ENCODE peak calls at places on chromosomes 4 and X, in seven cellular contexts. U, M, W, K, Q, D and P are unnamed samples.

GRCh38 chr4:142044271-142044670 is 407.9 kb downstream of the IL15 start:
- DNase-seq in U (no peak), M (peak; percentile 19), W (peak; percentile 77), K (no peak), Q (no peak), D (no peak), P (no peak)

GRCh38 chrX:13254076-13254785 is 65.6 kb downstream of the ATXN3L start:
- DNase-seq in U (no peak), M (no peak), W (peak; percentile 68), K (no peak), Q (peak; percentile 88), D (peak; percentile 79), P (no peak)

GRCh38 chrX:54248309-54248708 is 65.3 kb upstream of the FAM120C start:
- DNase-seq in U (no peak), M (no peak), W (peak; percentile 19), K (no peak), Q (peak; percentile 14), D (no peak), P (no peak)

GRCh38 chrX:72131317-72132294 is at the start of gene RTL5:
- DNase-seq in U (peak; percentile 92), M (no peak), W (peak; percentile 94), K (peak; percentile 91), Q (peak; percentile 75), D (no peak), P (peak; percentile 92)

GRCh38 chr4:5969336-5969735 is 48.9 kb downstream of the C4orf50 start:
- DNase-seq in U (no peak), M (no peak), W (no peak), K (no peak), Q (no peak), D (no peak), P (no peak)

GRCh38 chr4:124708517-124709300 is 3.8 kb downstream of the ANKRD50 start:
- DNase-seq in U (no peak), M (no peak), W (peak; percentile 15), K (no peak), Q (peak; percentile 65), D (no peak), P (no peak)

GRCh38 chr4:53281438-53281837 is 84.4 kb downstream of the SCFD2 start:
- DNase-seq in U (no peak), M (no peak), W (peak; percentile 52), K (no peak), Q (no peak), D (no peak), P (no peak)

GRCh38 chr4:153789741-153790651 is 1.1 kb upstream of the SFRP2 start:
- DNase-seq in U (no peak), M (no peak), W (peak; percentile 86), K (peak; percentile 23), Q (no peak), D (no peak), P (no peak)

GRCh38 chr4:168562021-168562691 is 65.3 kb downstream of the PALLD start:
- DNase-seq in U (no peak), M (no peak), W (peak; percentile 55), K (no peak), Q (no peak), D (no peak), P (no peak)

GRCh38 chr4:123415977-123416376 is 19.4 kb downstream of the SPRY1 start:
- DNase-seq in U (no peak), M (no peak), W (peak; percentile 36), K (no peak), Q (peak; percentile 94), D (no peak), P (peak; percentile 52)

GRCh38 chrX:27336466-27337091 is 126.6 kb downstream of the PPP4R3C start:
- DNase-seq in U (no peak), M (peak; percentile 0), W (peak; percentile 1), K (no peak), Q (peak; percentile 41), D (peak; percentile 53), P (peak; percentile 21)

GRCh38 chrX:72307646-72308051 is 1.9 kb upstream of the CITED1 start:
- DNase-seq in U (no peak), M (no peak), W (no peak), K (no peak), Q (no peak), D (no peak), P (no peak)

DNA sequence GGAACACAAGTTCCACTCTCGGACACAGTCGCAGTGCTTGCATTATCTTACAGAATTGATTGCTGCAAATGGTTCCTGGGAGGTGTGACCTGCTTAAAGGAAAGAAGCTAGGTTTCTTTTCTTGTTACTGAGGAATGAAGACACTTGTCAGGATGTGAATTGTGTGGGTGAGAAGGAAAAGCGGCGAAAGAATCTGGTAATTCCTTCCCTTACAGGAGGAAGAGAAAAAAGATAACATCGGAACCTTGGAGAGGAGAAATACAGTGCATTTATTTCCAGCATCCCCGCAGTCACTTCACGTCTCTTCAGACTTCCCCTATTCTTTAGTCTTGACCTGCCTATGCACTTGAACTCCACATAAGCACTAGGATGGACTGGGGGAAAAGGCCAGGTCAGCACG is 389 bp upstream of the CCSER1 start:
- DNase-seq in U (no peak), M (no peak), W (no peak), K (no peak), Q (no peak), D (no peak), P (no peak)
- H3K4me3 ChIP-seq in U (peak overlapping the region; percentile 84), M (no peak overlapping the region), W (no peak overlapping the region), K (peak overlapping the region; percentile 59), Q (no peak overlapping the region), D (peak overlapping the region; percentile 82), P (peak overlapping the region; percentile 73)

DNA sequence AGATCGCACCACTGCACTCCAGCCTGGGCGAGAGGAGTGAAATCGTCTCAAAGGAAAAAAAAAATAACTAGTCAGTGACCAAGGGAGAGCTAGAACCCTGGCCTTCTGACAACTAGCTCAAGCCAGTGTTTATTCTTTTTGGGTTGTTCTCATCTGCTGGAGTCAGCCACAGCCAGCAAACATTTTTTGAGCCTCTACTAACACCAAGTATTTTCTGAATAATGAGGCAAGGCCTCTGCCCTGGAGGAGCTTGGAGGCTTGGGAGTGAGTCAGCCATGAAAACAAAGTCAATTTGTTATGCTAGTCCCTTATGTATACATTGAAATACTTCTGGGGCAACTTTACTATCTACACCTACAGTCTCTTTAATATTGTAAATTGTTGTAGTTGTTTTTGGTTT is 46.5 kb downstream of the TMA16 start:
- DNase-seq in U (no peak), M (peak; percentile 20), W (peak; percentile 90), K (peak; percentile 22), Q (no peak), D (no peak), P (no peak)
- H3K4me3 ChIP-seq in U (no peak overlapping the region), M (no peak overlapping the region), W (no peak overlapping the region), K (no peak overlapping the region), Q (no peak overlapping the region), D (no peak overlapping the region), P (no peak overlapping the region)

DNA sequence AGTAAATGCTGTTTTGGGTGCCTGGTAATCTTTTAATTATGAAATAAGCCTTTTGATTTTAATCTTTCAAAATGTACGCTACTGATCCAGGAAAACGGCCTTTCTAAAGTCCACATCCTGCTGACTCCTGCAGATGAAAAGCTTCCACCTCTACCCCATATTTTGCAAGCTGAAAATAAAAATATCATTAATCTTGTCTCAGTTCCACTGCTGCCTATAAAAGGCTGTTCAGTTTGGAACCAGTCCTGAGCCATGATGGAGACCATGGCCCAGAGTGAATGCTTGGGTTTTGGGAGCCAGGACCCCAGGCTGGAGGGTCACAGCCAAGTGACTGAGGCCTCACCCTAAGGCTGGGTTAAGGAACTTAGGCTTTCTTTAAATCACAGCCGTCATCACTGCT is 110.8 kb downstream of the AFF1 start:
- DNase-seq in U (no peak), M (no peak), W (no peak), K (no peak), Q (no peak), D (no peak), P (no peak)
- H3K4me3 ChIP-seq in U (peak overlapping the region; percentile 0), M (no peak overlapping the region), W (no peak overlapping the region), K (peak overlapping the region; percentile 20), Q (no peak overlapping the region), D (no peak overlapping the region), P (no peak overlapping the region)

DNA sequence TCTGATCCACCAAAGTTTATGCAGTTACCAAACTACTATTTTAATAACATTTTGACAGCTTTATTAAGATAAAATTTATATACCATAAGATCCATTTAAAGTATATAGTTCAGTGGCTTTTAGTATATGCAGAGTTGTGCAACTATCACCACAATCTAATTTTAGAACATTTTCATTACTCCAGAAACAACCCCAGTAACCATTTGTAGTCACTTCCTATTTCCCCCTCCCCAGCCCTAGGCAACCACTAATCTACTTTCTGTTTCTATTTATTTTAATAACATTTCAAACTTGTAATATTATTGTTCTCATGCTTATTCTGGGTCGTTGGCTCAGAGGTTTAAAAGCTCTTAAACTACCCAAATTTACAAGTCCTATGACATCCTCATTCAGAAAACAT is 18.3 kb downstream of the XIAP start:
- DNase-seq in U (no peak), M (no peak), W (peak; percentile 28), K (no peak), Q (peak; percentile 72), D (no peak), P (no peak)
- H3K4me3 ChIP-seq in U (no peak overlapping the region), M (no peak overlapping the region), W (no peak overlapping the region), K (no peak overlapping the region), Q (peak overlapping the region; percentile 62), D (no peak overlapping the region), P (no peak overlapping the region)

GRCh38 chrX:84165716-84166115 is 22.3 kb downstream of the RPS6KA6 start:
- DNase-seq in U (no peak), M (no peak), W (no peak), K (no peak), Q (no peak), D (no peak), P (no peak)

GRCh38 chrX:84168574-84168973 is 19.4 kb downstream of the RPS6KA6 start:
- DNase-seq in U (no peak), M (no peak), W (no peak), K (no peak), Q (no peak), D (no peak), P (no peak)

GRCh38 chrX:84170931-84171330 is 17.1 kb downstream of the RPS6KA6 start:
- DNase-seq in U (no peak), M (no peak), W (no peak), K (no peak), Q (no peak), D (no peak), P (no peak)

GRCh38 chrX:84162401-84162800 is 25.6 kb downstream of the RPS6KA6 start:
- DNase-seq in U (no peak), M (no peak), W (no peak), K (no peak), Q (no peak), D (no peak), P (no peak)

DNA sequence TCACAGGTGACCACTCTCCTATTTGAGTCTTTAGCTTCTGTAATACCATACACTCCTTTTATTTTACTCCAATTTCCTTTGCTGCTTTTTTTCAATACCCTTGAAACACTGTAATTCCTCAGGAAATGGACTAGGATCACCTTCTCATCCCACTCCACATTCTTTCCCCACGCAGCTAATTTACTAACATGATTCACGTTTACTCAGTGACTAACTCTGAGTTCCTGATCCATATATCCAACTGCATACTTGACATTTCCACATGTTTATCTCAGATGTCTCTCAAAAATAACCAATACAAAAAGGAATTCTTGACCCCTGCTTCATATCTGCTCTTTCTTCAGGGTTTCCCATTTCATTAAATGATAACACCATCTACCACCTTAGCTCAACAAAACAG is 19.9 kb downstream of the RPS6KA6 start:
- DNase-seq in U (no peak), M (no peak), W (peak; percentile 61), K (no peak), Q (no peak), D (no peak), P (no peak)
- H3K4me3 ChIP-seq in U (no peak overlapping the region), M (no peak overlapping the region), W (no peak overlapping the region), K (no peak overlapping the region), Q (no peak overlapping the region), D (no peak overlapping the region), P (no peak overlapping the region)